ENCODE peak calls at places on chromosome 20, in eight cellular contexts. H, A, F, I, X, Q, O and K are unnamed samples.
A peak's percentile ranks its signal among the peaks of the same experiment; 100 is the strongest.

GRCh38 chr20:57727863-57728262 is 18.0 kb upstream of the PMEPA1 start:
- DNase-seq in H (no peak), A (no peak), F (no peak), I (no peak), X (no peak), Q (no peak), O (no peak), K (no peak)

GRCh38 chr20:17504898-17505663 is 26.1 kb downstream of the BFSP1 start:
- DNase-seq in H (peak; percentile 91), A (peak; percentile 59), F (peak; percentile 43), I (peak; percentile 53), X (peak; percentile 81), Q (peak; percentile 47), O (peak; percentile 78), K (no peak)

GRCh38 chr20:4012631-4013030 is 2.7 kb downstream of the RNF24 start:
- DNase-seq in H (no peak), A (no peak), F (peak; percentile 64), I (no peak), X (no peak), Q (no peak), O (no peak), K (no peak)

GRCh38 chr20:42646250-42646649 is 543.5 kb downstream of the PTPRT start:
- DNase-seq in H (no peak), A (no peak), F (no peak), I (no peak), X (no peak), Q (no peak), O (no peak), K (no peak)

GRCh38 chr20:56003966-56004365 is 1.4 kb downstream of the CBLN4 start:
- DNase-seq in H (peak; percentile 91), A (peak; percentile 81), F (no peak), I (no peak), X (no peak), Q (no peak), O (no peak), K (no peak)

GRCh38 chr20:51442602-51443001 is 99.9 kb downstream of the NFATC2 start:
- DNase-seq in H (no peak), A (no peak), F (no peak), I (no peak), X (no peak), Q (no peak), O (no peak), K (no peak)

GRCh38 chr20:23103284-23104018 is 17.3 kb upstream of the CD93 start:
- DNase-seq in H (no peak), A (no peak), F (no peak), I (no peak), X (no peak), Q (no peak), O (no peak), K (no peak)

GRCh38 chr20:16617056-16617455 is 43.8 kb upstream of the KIF16B start:
- DNase-seq in H (no peak), A (no peak), F (no peak), I (no peak), X (no peak), Q (no peak), O (no peak), K (no peak)

GRCh38 chr20:33727806-33728205 is 4.0 kb upstream of the ZNF341 start:
- DNase-seq in H (no peak), A (no peak), F (no peak), I (no peak), X (no peak), Q (no peak), O (no peak), K (no peak)

GRCh38 chr20:577167-577791 is 32.8 kb downstream of the TCF15 start:
- DNase-seq in H (no peak), A (no peak), F (peak; percentile 77), I (peak; percentile 79), X (no peak), Q (no peak), O (no peak), K (no peak)

GRCh38 chr20:54431545-54431944 is 43.8 kb upstream of the DOK5 start:
- DNase-seq in H (no peak), A (no peak), F (no peak), I (no peak), X (no peak), Q (no peak), O (no peak), K (no peak)

GRCh38 chr20:10985536-10985935 is 311.7 kb upstream of the JAG1 start:
- DNase-seq in H (no peak), A (no peak), F (no peak), I (peak; percentile 18), X (no peak), Q (no peak), O (no peak), K (peak; percentile 7)

GRCh38 chr20:9241721-9242427 is 173.0 kb downstream of the PLCB4 start:
- DNase-seq in H (no peak), A (no peak), F (no peak), I (no peak), X (no peak), Q (no peak), O (no peak), K (no peak)

GRCh38 chr20:58271596-58272460 is 37.7 kb upstream of the RAB22A start:
- DNase-seq in H (no peak), A (peak; percentile 50), F (no peak), I (no peak), X (no peak), Q (no peak), O (no peak), K (no peak)

GRCh38 chr20:12838261-12838866 is 170.4 kb upstream of the SPTLC3 start:
- DNase-seq in H (no peak), A (no peak), F (no peak), I (peak; percentile 26), X (peak; percentile 63), Q (no peak), O (no peak), K (no peak)

GRCh38 chr20:52003415-52003814 is 188.2 kb downstream of the ZFP64 start:
- DNase-seq in H (no peak), A (no peak), F (no peak), I (no peak), X (no peak), Q (no peak), O (no peak), K (no peak)

GRCh38 chr20:30811896-30812671 is 445.4 kb upstream of the DEFB115 start:
- DNase-seq in H (peak; percentile 48), A (peak; percentile 88), F (peak; percentile 81), I (no peak), X (peak; percentile 52), Q (no peak), O (peak; percentile 73), K (no peak)
- TF ChIP-seq EP300 in H (no peak), A (no peak), F (no peak), I (no peak), X (no peak), Q (no peak), O (no peak), K (no peak)

GRCh38 chr20:49659096-49659495 is 54.6 kb downstream of the B4GALT5 start:
- DNase-seq in H (no peak), A (no peak), F (no peak), I (no peak), X (no peak), Q (no peak), O (no peak), K (no peak)

GRCh38 chr20:49658508-49658907 is 55.2 kb downstream of the B4GALT5 start:
- DNase-seq in H (no peak), A (no peak), F (no peak), I (no peak), X (no peak), Q (no peak), O (no peak), K (no peak)

GRCh38 chr20:49653925-49654324 is 59.8 kb downstream of the B4GALT5 start:
- DNase-seq in H (no peak), A (no peak), F (no peak), I (no peak), X (no peak), Q (no peak), O (no peak), K (no peak)

GRCh38 chr20:49656304-49656703 is 57.4 kb downstream of the B4GALT5 start:
- DNase-seq in H (no peak), A (no peak), F (no peak), I (no peak), X (no peak), Q (no peak), O (no peak), K (no peak)

GRCh38 chr20:49657118-49657901 is 56.4 kb downstream of the B4GALT5 start:
- DNase-seq in H (no peak), A (no peak), F (no peak), I (no peak), X (no peak), Q (no peak), O (no peak), K (no peak)
- TF ChIP-seq EP300 in H (no peak), A (no peak), F (no peak), I (no peak), X (no peak), Q (no peak), O (no peak), K (no peak)

GRCh38 chr20:61210862-61211261 is 41.2 kb upstream of the CDH4 start:
- DNase-seq in H (no peak), A (no peak), F (no peak), I (no peak), X (no peak), Q (no peak), O (no peak), K (no peak)
- TF ChIP-seq EP300 in H (no peak), A (no peak), F (no peak), I (no peak), X (no peak), Q (no peak), O (no peak), K (no peak)

DNA sequence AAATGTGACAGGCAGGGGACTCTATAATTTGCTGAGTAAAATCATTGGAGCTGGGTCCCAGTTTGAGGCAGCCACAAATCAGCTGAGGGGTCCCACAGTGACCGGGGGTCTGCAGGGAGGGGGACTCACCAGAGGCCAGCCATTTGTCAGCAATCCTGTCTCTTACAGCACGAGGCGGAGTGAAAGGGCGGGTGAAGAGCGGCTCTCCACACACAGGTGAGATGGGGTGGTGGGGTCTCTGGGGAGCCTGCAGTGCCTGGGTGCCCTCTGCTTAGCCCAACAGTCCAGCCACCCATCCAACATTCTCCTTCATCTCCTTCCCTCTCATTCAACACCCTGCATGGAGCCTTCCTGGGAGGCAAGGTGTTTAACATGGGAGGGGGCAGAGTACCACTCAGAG is 728 bp downstream of the TMC2 start:
- DNase-seq in H (no peak), A (no peak), F (no peak), I (no peak), X (no peak), Q (no peak), O (no peak), K (no peak)
- TF ChIP-seq EP300 in H (no peak), A (no peak), F (no peak), I (no peak), X (no peak), Q (no peak), O (no peak), K (no peak)

GRCh38 chr20:46176744-46177378 is 58.7 kb downstream of the CD40 start:
- DNase-seq in H (no peak), A (no peak), F (no peak), I (no peak), X (no peak), Q (no peak), O (no peak), K (no peak)
- TF ChIP-seq EP300 in H (no peak), A (no peak), F (no peak), I (no peak), X (no peak), Q (no peak), O (no peak), K (no peak)